ENCODE peak calls at places on chromosome 18, in nine cellular contexts. J, L, R, N, W, D, E, M and H are unnamed samples. For H3K4me1, the result is how much of the 10 kb centered on the place peaks cover.

GRCh38 chr18:21686282-21687105 is 18.1 kb downstream of the ABHD3 start:
- DNase-seq in M (no peak), E (no peak), R (no peak), L (no peak), W (no peak), J (no peak), D (no peak), N (no peak), H (no peak)

GRCh38 chr18:72675394-72675793 is 131.3 kb upstream of the CBLN2 start:
- DNase-seq in N (no peak), M (no peak), R (no peak), W (no peak), J (no peak), E (no peak), L (no peak), D (no peak), H (no peak)

GRCh38 chr18:67477522-67477921 is 39.0 kb downstream of the DSEL start:
- DNase-seq in J (no peak), W (no peak), L (no peak), M (no peak), N (no peak), R (no peak), D (no peak), E (no peak), H (no peak)

GRCh38 chr18:9876867-9877654 is 8.7 kb upstream of the TXNDC2 start:
- DNase-seq in L (no peak), W (no peak), D (no peak), M (peak), R (peak), E (peak), N (peak), J (no peak), H (no peak)

GRCh38 chr18:74617486-74617885 is 19.8 kb downstream of the ZNF407 start:
- DNase-seq in L (no peak), N (no peak), D (no peak), M (no peak), W (no peak), R (no peak), E (no peak), J (no peak), H (no peak)

GRCh38 chr18:45416168-45416567 is 199.1 kb upstream of the SLC14A2 start:
- DNase-seq in M (no peak), D (no peak), E (peak), L (no peak), W (no peak), J (no peak), R (peak), N (peak), H (no peak)

GRCh38 chr18:9792565-9793226 is 84.6 kb downstream of the RAB31 start:
- DNase-seq in W (peak), L (no peak), E (no peak), R (peak), N (no peak), M (no peak), J (no peak), D (no peak), H (no peak)

GRCh38 chr18:76558881-76559667 is 64.0 kb upstream of the ZNF516 start:
- DNase-seq in J (no peak), M (peak), R (no peak), W (no peak), D (no peak), L (no peak), E (no peak), N (peak), H (no peak)

GRCh38 chr18:29383311-29384273 is 1206.7 kb upstream of the CDH2 start:
- DNase-seq in E (no peak), M (no peak), W (no peak), R (no peak), D (no peak), N (peak), L (no peak), J (no peak), H (no peak)

GRCh38 chr18:59606193-59607175 is 90.7 kb downstream of the CCBE1 start:
- DNase-seq in M (no peak), L (no peak), E (no peak), R (no peak), J (no peak), N (no peak), W (no peak), D (no peak), H (no peak)

GRCh38 chr18:77858331-77858730 is 608.7 kb downstream of the GALR1 start:
- DNase-seq in R (no peak), N (no peak), D (no peak), M (no peak), W (no peak), L (no peak), E (no peak), J (no peak), H (no peak)

GRCh38 chr18:72601944-72602343 is 57.8 kb upstream of the CBLN2 start:
- DNase-seq in D (no peak), N (no peak), W (no peak), E (no peak), R (no peak), L (no peak), J (no peak), M (no peak), H (no peak)

GRCh38 chr18:21179590-21180220 is 62.3 kb upstream of the GREB1L start:
- DNase-seq in N (no peak), W (peak), R (peak), E (peak), D (peak), J (peak), M (peak), L (no peak), H (peak)

GRCh38 chr18:9569178-9569577 is 45.2 kb downstream of the PPP4R1 start:
- DNase-seq in W (no peak), M (no peak), R (no peak), L (no peak), J (no peak), E (no peak), N (no peak), D (no peak), H (no peak)

GRCh38 chr18:46756559-46757201 is at the start of gene ST8SIA5:
- DNase-seq in E (no peak), M (no peak), R (peak), J (peak), L (peak), N (no peak), W (no peak), D (no peak), H (no peak)

GRCh38 chr18:46481048-46481846 is 175.8 kb downstream of the LOXHD1 start:
- DNase-seq in W (peak), L (no peak), N (peak), J (peak), R (peak), D (peak), E (no peak), M (peak), H (no peak)

GRCh38 chr18:75132931-75133525 is 75.9 kb downstream of the PTGR3 start:
- DNase-seq in R (no peak), N (no peak), L (peak), E (no peak), D (no peak), J (no peak), M (no peak), W (no peak), H (no peak)

GRCh38 chr18:22167091-22167470 is 2.3 kb upstream of the GATA6 start:
- DNase-seq in E (peak), L (no peak), M (no peak), J (no peak), R (no peak), W (no peak), N (no peak), D (no peak), H (no peak)

GRCh38 chr18:42296723-42297122 is 341.7 kb downstream of the PIK3C3 start:
- DNase-seq in L (no peak), E (no peak), D (no peak), R (no peak), M (no peak), N (no peak), W (no peak), J (no peak), H (no peak)

GRCh38 chr18:35582899-35583558 is 1.5 kb downstream of the GALNT1 start:
- DNase-seq in M (no peak), D (no peak), N (no peak), E (no peak), L (no peak), J (no peak), R (peak), W (no peak), H (no peak)

GRCh38 chr18:74861154-74861553 is 263.5 kb downstream of the ZNF407 start:
- DNase-seq in E (no peak), N (peak), J (no peak), D (no peak), W (no peak), L (no peak), M (no peak), R (no peak), H (no peak)

GRCh38 chr18:74310411-74310810 is 5.2 kb upstream of the C18orf63 start:
- DNase-seq in W (no peak), N (peak), R (no peak), J (no peak), L (no peak), M (no peak), D (no peak), E (no peak), H (no peak)

GRCh38 chr18:45652703-45653490 is 37.6 kb downstream of the SLC14A2 start:
- DNase-seq in R (no peak), N (peak), E (no peak), M (no peak), W (no peak), L (no peak), J (no peak), D (no peak), H (no peak)

GRCh38 chr18:61735564-61736102 is 157.2 kb downstream of the RNF152 start:
- DNase-seq in N (no peak), M (no peak), J (no peak), D (no peak), W (no peak), E (no peak), R (no peak), L (no peak), H (no peak)

GRCh38 chr18:70249118-70249517 is 39.7 kb upstream of the SOCS6 start:
- DNase-seq in E (no peak), N (peak), W (no peak), R (no peak), J (no peak), D (no peak), M (no peak), L (no peak), H (no peak)

GRCh38 chr18:29181151-29181901 is 1004.4 kb upstream of the CDH2 start:
- DNase-seq in W (no peak), M (no peak), L (no peak), E (peak), N (peak), D (no peak), J (no peak), R (no peak), H (no peak)

GRCh38 chr18:32595735-32596134 is 125.1 kb upstream of the GAREM1 start:
- DNase-seq in D (no peak), L (no peak), N (no peak), M (no peak), W (no peak), E (no peak), J (no peak), R (peak), H (no peak)

GRCh38 chr18:46718501-46719341 is 38.1 kb downstream of the ST8SIA5 start:
- DNase-seq in R (no peak), W (no peak), E (no peak), D (no peak), N (no peak), M (no peak), J (no peak), L (no peak), H (no peak)

GRCh38 chr18:9918016-9918680 is 4.3 kb downstream of the VAPA start:
- DNase-seq in D (no peak), L (no peak), M (no peak), N (peak), E (no peak), W (no peak), R (no peak), J (no peak), H (no peak)

GRCh38 chr18:8797206-8797605 is 91.8 kb downstream of the MTCL1 start:
- DNase-seq in N (peak), D (no peak), L (no peak), E (no peak), M (no peak), W (no peak), J (no peak), R (no peak), H (no peak)

GRCh38 chr18:74420491-74420890 is 36.6 kb downstream of the DIPK1C start:
- DNase-seq in R (no peak), E (peak), W (no peak), D (no peak), J (peak), L (no peak), M (no peak), N (no peak), H (no peak)

GRCh38 chr18:41771971-41772370 is 183.1 kb upstream of the PIK3C3 start:
- DNase-seq in D (no peak), R (no peak), L (no peak), E (no peak), W (no peak), M (no peak), N (no peak), J (no peak), H (no peak)

GRCh38 chr18:47752796-47753645 is 177.4 kb downstream of the SMAD2 start:
- DNase-seq in E (no peak), N (no peak), R (no peak), W (no peak), M (no peak), J (no peak), L (no peak), D (no peak), H (no peak)

GRCh38 chr18:31586616-31587015 is 5.1 kb upstream of the TTR start:
- DNase-seq in D (no peak), L (no peak), W (no peak), N (no peak), R (no peak), E (no peak), M (no peak), J (no peak), H (no peak)

GRCh38 chr18:31579375-31579774 is 12.3 kb upstream of the TTR start:
- DNase-seq in D (no peak), J (no peak), M (no peak), E (no peak), N (no peak), R (no peak), W (no peak), L (no peak), H (no peak)

GRCh38 chr18:31581498-31582197 is 10.0 kb upstream of the TTR start:
- DNase-seq in N (peak), E (no peak), W (no peak), L (no peak), J (no peak), D (no peak), M (no peak), R (no peak), H (no peak)

GRCh38 chr18:31587538-31587937 is 4.1 kb upstream of the TTR start:
- DNase-seq in N (no peak), L (no peak), M (no peak), R (no peak), J (no peak), D (no peak), W (no peak), E (no peak), H (no peak)

DNA sequence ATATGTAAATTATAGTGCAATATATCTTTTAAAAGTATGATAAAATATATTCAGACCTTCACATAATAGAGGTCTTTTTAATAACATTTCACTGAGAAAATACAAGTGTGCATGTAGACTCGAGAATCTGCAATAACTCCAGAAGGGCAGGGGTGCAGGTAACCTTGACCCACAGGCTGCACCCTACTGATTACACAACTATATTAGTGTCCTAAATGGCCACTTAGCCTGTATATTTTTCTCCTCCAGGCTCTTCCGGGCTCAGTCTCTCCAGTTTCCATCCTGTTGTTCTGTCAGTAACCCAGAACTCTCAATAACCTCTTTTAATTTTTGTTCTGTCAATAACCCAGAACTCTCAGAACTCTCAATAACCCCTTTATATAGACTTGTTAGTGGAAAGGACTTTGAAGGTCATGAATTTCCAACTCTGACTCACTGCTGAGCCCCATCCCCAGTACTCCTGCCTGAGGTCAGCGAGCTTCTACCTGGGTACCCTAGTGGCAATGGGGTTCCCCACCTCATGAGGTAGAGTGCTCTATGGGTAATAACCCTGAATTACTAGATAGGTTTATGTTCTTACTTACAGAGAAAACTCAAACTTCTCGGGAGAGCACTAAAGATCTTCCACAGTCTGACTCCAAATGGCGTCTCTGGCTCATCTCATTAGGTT is 8.4 kb upstream of the TTR start:
- DNase-seq in R (no peak), L (no peak), D (no peak), M (no peak), W (no peak), N (no peak), E (no peak), J (no peak), H (no peak)
- H3K4me1 ChIP-seq in R (under half), L (under half), D (under half), M (under half), W (under half), N (under half), E (under half), J (under half), H (under half)

GRCh38 chr18:58095655-58096054 is 51.6 kb downstream of the NEDD4L start:
- DNase-seq in N (no peak), M (no peak), J (no peak), W (no peak), R (no peak), E (no peak), L (no peak), D (no peak), H (no peak)

GRCh38 chr18:58097907-58098166 is 53.8 kb downstream of the NEDD4L start:
- DNase-seq in R (no peak), E (no peak), M (no peak), N (no peak), W (no peak), L (no peak), J (no peak), D (no peak), H (no peak)

GRCh38 chr18:58095251-58095650 is 51.2 kb downstream of the NEDD4L start:
- DNase-seq in R (no peak), D (no peak), W (no peak), L (no peak), N (no peak), M (no peak), E (no peak), J (no peak), H (no peak)

GRCh38 chr18:58097127-58097906 is 53.3 kb downstream of the NEDD4L start:
- DNase-seq in D (no peak), W (no peak), R (peak), E (no peak), M (no peak), J (no peak), N (no peak), L (no peak), H (no peak)

GRCh38 chr18:58096658-58097057 is 52.6 kb downstream of the NEDD4L start:
- DNase-seq in W (no peak), M (no peak), D (no peak), R (no peak), E (no peak), J (no peak), L (no peak), N (no peak), H (no peak)
- H3K4me1 ChIP-seq in W (under half), M (under half), D (under half), R (under half), E (under half), J (under half), L (under half), N (under half), H (under half)

GRCh38 chr18:23401400-23402347 is 51.4 kb upstream of the RIOK3 start:
- DNase-seq in E (no peak), N (no peak), L (no peak), R (no peak), M (no peak), D (no peak), W (no peak), J (no peak), H (no peak)
- H3K4me1 ChIP-seq in E (under half), N (under half), L (under half), R (under half), M (under half), D (under half), W (under half), J (under half), H (under half)

GRCh38 chr18:27057459-27058302 is 127.4 kb downstream of the CHST9 start:
- DNase-seq in W (no peak), E (peak), J (peak), R (no peak), L (no peak), N (no peak), M (no peak), D (no peak), H (no peak)

GRCh38 chr18:27061488-27062095 is 123.5 kb downstream of the CHST9 start:
- DNase-seq in W (peak), J (no peak), R (no peak), N (no peak), D (no peak), M (no peak), E (no peak), L (no peak), H (no peak)

GRCh38 chr18:27064673-27065072 is 120.4 kb downstream of the CHST9 start:
- DNase-seq in L (no peak), W (no peak), D (no peak), E (no peak), N (no peak), M (no peak), J (no peak), R (no peak), H (no peak)

GRCh38 chr18:27062802-27063201 is 122.3 kb downstream of the CHST9 start:
- DNase-seq in L (no peak), D (no peak), N (peak), W (no peak), M (no peak), J (no peak), R (no peak), E (no peak), H (no peak)
- H3K4me1 ChIP-seq in L (under half), D (under half), N (under half), W (under half), M (under half), J (under half), R (under half), E (under half), H (under half)

GRCh38 chr18:51044928-51045587 is 15.0 kb downstream of the SMAD4 start:
- DNase-seq in R (no peak), M (no peak), E (no peak), D (no peak), J (no peak), N (no peak), W (no peak), L (no peak), H (no peak)

GRCh38 chr18:51037230-51037629 is 7.2 kb downstream of the SMAD4 start:
- DNase-seq in R (no peak), D (no peak), L (no peak), N (no peak), E (no peak), M (no peak), W (no peak), J (no peak), H (no peak)

GRCh38 chr18:51041677-51042076 is 11.7 kb downstream of the SMAD4 start:
- DNase-seq in M (no peak), J (no peak), L (no peak), D (no peak), N (no peak), E (no peak), W (no peak), R (no peak), H (no peak)

GRCh38 chr18:51038110-51038509 is 8.1 kb downstream of the SMAD4 start:
- DNase-seq in W (no peak), M (no peak), E (no peak), N (no peak), D (no peak), J (no peak), L (no peak), R (no peak), H (no peak)

GRCh38 chr18:51039138-51040112 is 9.4 kb downstream of the SMAD4 start:
- DNase-seq in N (no peak), L (no peak), R (peak), D (no peak), M (no peak), E (no peak), W (no peak), J (no peak), H (no peak)
- H3K4me1 ChIP-seq in N (under half), L (under half), R (under half), D (under half), M (under half), E (under half), W (under half), J (half or more), H (half or more)

GRCh38 chr18:48767090-48767670 is 183.6 kb downstream of the SMAD7 start:
- DNase-seq in J (peak), D (no peak), R (peak), W (no peak), L (no peak), E (no peak), N (no peak), M (no peak), H (peak)

GRCh38 chr18:48765053-48765452 is 185.7 kb downstream of the SMAD7 start:
- DNase-seq in J (no peak), M (no peak), L (no peak), N (no peak), W (no peak), E (no peak), D (no peak), R (no peak), H (no peak)

GRCh38 chr18:48766025-48766424 is 184.7 kb downstream of the SMAD7 start:
- DNase-seq in J (no peak), D (no peak), L (no peak), M (no peak), E (no peak), N (no peak), R (no peak), W (no peak), H (no peak)

GRCh38 chr18:48764452-48764851 is 186.3 kb downstream of the SMAD7 start:
- DNase-seq in M (no peak), W (no peak), N (no peak), E (no peak), L (no peak), J (no peak), R (no peak), D (no peak), H (no peak)

GRCh38 chr18:48766487-48766886 is 184.3 kb downstream of the SMAD7 start:
- DNase-seq in L (no peak), J (no peak), D (no peak), M (no peak), W (no peak), R (no peak), E (no peak), N (peak), H (no peak)
- H3K4me1 ChIP-seq in L (under half), J (half or more), D (under half), M (under half), W (under half), R (under half), E (under half), N (under half), H (under half)